ENCODE peak calls at places on chromosomes 5 and 9, in nine cellular contexts. K is psoas muscle, I is tibial nerve, O is uterus, J is heart right ventricle, H is brain microvascular endothelial cell, P is BJ, Z is SK-N-SH, V is NT2/D1. G is an unnamed sample.
A peak's percentile ranks its signal among the peaks of the same experiment; 100 is the strongest.

GRCh38 chr5:17223375-17224185 is 6.1 kb downstream of the BASP1 start:
- DNase-seq in K (no peak), I (no peak), O (no peak), J (no peak), H (no peak), P (no peak), Z (no peak), V (no peak), G (peak; percentile 56)

GRCh38 chr5:159451197-159452052 is 121.1 kb upstream of the IL12B start:
- DNase-seq in K (no peak), I (no peak), O (peak; percentile 81), J (no peak), H (peak; percentile 94), P (peak; percentile 88), Z (no peak), V (no peak), G (no peak)

GRCh38 chr9:78668148-78668825 is 371.4 kb downstream of the PSAT1 start:
- DNase-seq in K (no peak), I (no peak), O (no peak), J (no peak), H (no peak), P (no peak), Z (no peak), V (no peak), G (no peak)

GRCh38 chr9:19641046-19641445 is 147.8 kb downstream of the SLC24A2 start:
- DNase-seq in K (no peak), I (no peak), O (no peak), J (no peak), H (no peak), P (no peak), Z (no peak), V (no peak), G (no peak)

GRCh38 chr5:124263680-124264491 is 482.6 kb downstream of the ZNF608 start:
- DNase-seq in K (no peak), I (no peak), O (no peak), J (no peak), H (no peak), P (no peak), Z (no peak), V (peak; percentile 35), G (no peak)

GRCh38 chr5:64301566-64301965 is 135.9 kb downstream of the RNF180 start:
- DNase-seq in K (no peak), I (no peak), O (no peak), J (no peak), H (peak; percentile 7), P (no peak), Z (no peak), V (no peak), G (no peak)

GRCh38 chr5:131684595-131684994 is 49.6 kb upstream of the RAPGEF6 start:
- DNase-seq in K (no peak), I (no peak), O (no peak), J (no peak), H (no peak), P (peak; percentile 39), Z (no peak), V (no peak), G (no peak)

GRCh38 chr5:119750887-119751733 is 121.8 kb downstream of the FAM170A start:
- DNase-seq in K (no peak), I (no peak), O (no peak), J (no peak), H (no peak), P (no peak), Z (no peak), V (no peak), G (no peak)

GRCh38 chr9:13088734-13089427 is 190.6 kb downstream of the MPDZ start:
- DNase-seq in K (no peak), I (no peak), O (no peak), J (no peak), H (peak; percentile 42), P (no peak), Z (peak; percentile 79), V (peak; percentile 63), G (peak; percentile 70)

GRCh38 chr9:89361816-89362646 is 43.7 kb downstream of the SECISBP2 start:
- DNase-seq in K (no peak), I (no peak), O (no peak), J (no peak), H (no peak), P (no peak), Z (no peak), V (no peak), G (no peak)

GRCh38 chr9:61665829-61666228 is 476.0 kb downstream of the SPATA31A7 start:
- DNase-seq in K (no peak), I (no peak), O (peak; percentile 0), J (no peak), H (no peak), P (no peak), Z (no peak), V (no peak), G (no peak)

GRCh38 chr5:66415208-66415607 is 181.0 kb upstream of the MAST4 start:
- DNase-seq in K (no peak), I (no peak), O (no peak), J (no peak), H (no peak), P (no peak), Z (no peak), V (no peak), G (no peak)

GRCh38 chr5:181052526-181052927 is 12.5 kb downstream of the BTNL9 start:
- DNase-seq in K (no peak), I (no peak), O (no peak), J (peak; percentile 36), H (no peak), P (no peak), Z (no peak), V (no peak), G (no peak)

GRCh38 chr5:181052928-181053759 is 13.1 kb downstream of the BTNL9 start:
- DNase-seq in K (no peak), I (no peak), O (no peak), J (no peak), H (no peak), P (no peak), Z (peak; percentile 67), V (no peak), G (no peak)

GRCh38 chr5:181053760-181054122 is 13.7 kb downstream of the BTNL9 start:
- DNase-seq in K (no peak), I (no peak), O (no peak), J (no peak), H (no peak), P (no peak), Z (no peak), V (no peak), G (no peak)

GRCh38 chr5:181050016-181050415 is 9.9 kb downstream of the BTNL9 start:
- DNase-seq in K (no peak), I (no peak), O (no peak), J (no peak), H (no peak), P (no peak), Z (no peak), V (no peak), G (no peak)

DNA sequence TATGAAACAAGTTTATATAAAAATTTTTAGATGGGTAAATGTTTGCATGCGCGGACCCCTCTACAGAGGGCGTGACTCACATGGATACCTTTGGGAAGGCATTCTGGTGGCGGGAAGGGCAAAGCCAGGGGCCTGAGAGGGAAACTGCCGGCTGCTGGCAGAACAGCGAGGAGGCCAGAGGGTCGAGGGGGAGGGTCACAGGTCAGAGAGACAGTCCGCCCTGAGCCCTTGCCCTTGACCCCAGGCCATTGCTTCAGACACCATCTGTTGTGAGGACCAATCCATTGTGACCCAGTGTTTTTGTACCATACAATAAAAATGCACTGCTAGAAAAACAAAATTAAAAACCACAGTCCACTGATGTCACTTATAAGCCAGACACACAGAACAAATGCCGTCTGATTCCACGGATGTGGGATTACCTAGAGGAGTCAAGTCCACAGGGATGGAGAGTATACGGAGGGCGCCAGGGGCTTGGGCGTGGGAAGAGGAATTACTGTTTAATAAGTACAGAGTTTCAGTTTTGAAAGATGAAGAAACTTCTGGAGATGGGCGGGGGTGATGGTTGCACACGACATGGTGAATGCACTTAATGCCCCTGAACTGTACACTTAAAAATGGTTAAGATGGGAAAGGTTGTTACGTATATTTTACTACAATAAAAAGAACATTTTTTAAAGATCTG is 11.9 kb downstream of the BTNL9 start:
- DNase-seq in K (no peak), I (no peak), O (no peak), J (no peak), H (no peak), P (no peak), Z (no peak), V (no peak), G (no peak)
- H3K27me3 ChIP-seq in K (peaks cover 83% of the 10 kb centered on the region), I (no peaks in the 10 kb centered on the region), O (peaks cover 22% of the 10 kb centered on the region), J (peaks cover 78% of the 10 kb centered on the region), H (peaks cover 38% of the 10 kb centered on the region), P (peaks cover 22% of the 10 kb centered on the region), Z (peaks cover 81% of the 10 kb centered on the region), V (peaks cover 87% of the 10 kb centered on the region), G (peaks cover 31% of the 10 kb centered on the region)

GRCh38 chr9:99682378-99682777 is 139.3 kb upstream of the NR4A3 start:
- DNase-seq in K (no peak), I (no peak), O (no peak), J (no peak), H (no peak), P (no peak), Z (no peak), V (no peak), G (no peak)
- H3K27me3 ChIP-seq in K (no peaks in the 10 kb centered on the region), I (no peaks in the 10 kb centered on the region), O (no peaks in the 10 kb centered on the region), J (no peaks in the 10 kb centered on the region), H (no peaks in the 10 kb centered on the region), P (no peaks in the 10 kb centered on the region), Z (no peaks in the 10 kb centered on the region), V (no peaks in the 10 kb centered on the region), G (no peaks in the 10 kb centered on the region)

GRCh38 chr5:141877478-141878185 is 578 bp downstream of the PCDH1 start:
- DNase-seq in K (no peak), I (no peak), O (peak; percentile 13), J (no peak), H (no peak), P (no peak), Z (peak; percentile 54), V (no peak), G (peak; percentile 61)
- H3K27me3 ChIP-seq in K (peaks cover 58% of the 10 kb centered on the region), I (no peaks in the 10 kb centered on the region), O (peaks cover 27% of the 10 kb centered on the region), J (peaks cover 49% of the 10 kb centered on the region), H (peaks cover 68% of the 10 kb centered on the region), P (peaks cover 57% of the 10 kb centered on the region), Z (peaks cover 67% of the 10 kb centered on the region), V (peaks cover 50% of the 10 kb centered on the region), G (peaks cover 9% of the 10 kb centered on the region)

GRCh38 chr9:97933573-97933972 is 4.4 kb downstream of the HEMGN start:
- DNase-seq in K (no peak), I (no peak), O (no peak), J (no peak), H (no peak), P (no peak), Z (no peak), V (no peak), G (no peak)
- H3K27me3 ChIP-seq in K (peaks cover 8% of the 10 kb centered on the region), I (no peaks in the 10 kb centered on the region), O (peaks cover 8% of the 10 kb centered on the region), J (peaks cover 61% of the 10 kb centered on the region), H (peaks cover 36% of the 10 kb centered on the region), P (peaks cover 24% of the 10 kb centered on the region), Z (peaks cover 33% of the 10 kb centered on the region), V (peaks cover 2% of the 10 kb centered on the region), G (peaks cover 78% of the 10 kb centered on the region)

DNA sequence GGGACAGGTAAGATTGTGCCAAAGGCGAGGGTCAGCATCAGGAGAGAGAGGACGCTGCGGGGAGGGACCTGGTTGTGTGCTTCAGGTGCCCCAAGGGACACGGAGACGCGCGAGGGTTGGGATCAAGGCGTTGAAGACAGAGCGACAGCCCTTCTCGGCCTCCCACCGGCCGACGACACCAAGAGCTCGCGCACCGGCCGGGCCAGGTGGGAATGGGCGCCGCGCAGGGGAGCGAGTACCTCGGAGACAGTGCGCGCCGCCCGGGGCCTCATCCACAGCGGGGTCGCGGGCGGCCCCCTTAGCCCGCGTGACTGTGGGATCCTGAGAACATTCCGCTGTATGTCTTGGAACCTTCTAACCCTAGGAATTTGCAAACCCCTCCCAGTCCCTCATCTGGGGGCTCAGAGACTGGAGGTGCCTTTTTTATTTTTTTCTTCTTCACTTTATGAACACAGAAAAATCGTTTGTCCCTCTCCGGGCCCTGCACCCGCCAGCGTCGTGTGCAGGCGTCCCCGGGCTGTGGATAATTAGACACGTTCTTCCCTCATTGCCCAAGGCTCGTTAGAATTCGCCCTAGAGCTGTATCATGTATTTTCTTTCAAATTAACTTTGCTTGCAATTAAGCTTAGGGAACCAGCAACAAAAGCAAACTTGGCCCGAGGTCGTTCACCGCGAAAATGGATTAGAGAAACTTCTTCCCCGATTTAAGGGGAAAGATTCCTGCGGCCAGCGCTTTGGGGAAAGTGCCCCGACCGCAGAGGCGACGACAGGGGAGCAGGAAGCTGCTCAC is 4.8 kb downstream of the FOXE1 start:
- DNase-seq in K (no peak), I (no peak), O (no peak), J (no peak), H (no peak), P (no peak), Z (no peak), V (no peak), G (no peak)
- H3K27me3 ChIP-seq in K (peaks cover 95% of the 10 kb centered on the region), I (no peaks in the 10 kb centered on the region), O (peaks cover 45% of the 10 kb centered on the region), J (peaks cover 96% of the 10 kb centered on the region), H (peaks cover 88% of the 10 kb centered on the region), P (peaks cover 68% of the 10 kb centered on the region), Z (peaks cover 87% of the 10 kb centered on the region), V (peaks cover 98% of the 10 kb centered on the region), G (no peaks in the 10 kb centered on the region)

G was measured in HAP-1.